ENCODE peak calls at places on chromosomes 2 and 18, in nine cellular contexts. F is neural crest cell, K is MM.1S, G is fibroblast of mammary gland, U is GM23338, B is foreskin fibroblast, L is AG09319, H is fibroblast of villous mesenchyme, X is cardiac fibroblast. E is an unnamed sample.

GRCh38 chr2:237073552-237073951 is 12.1 kb upstream of the COPS8 start:
- DNase-seq in F (no peak), K (no peak), G (peak), U (no peak), B (peak), L (no peak), H (peak), X (peak), E (no peak)

GRCh38 chr2:240782221-240782885 is 37.7 kb downstream of the KIF1A start:
- DNase-seq in F (no peak), K (no peak), G (no peak), U (no peak), B (no peak), L (no peak), H (no peak), X (no peak), E (no peak)

GRCh38 chr2:241036397-241036963 is 38.1 kb downstream of the SNED1 start:
- DNase-seq in F (no peak), K (peak), G (peak), U (peak), B (no peak), L (no peak), H (no peak), X (peak), E (peak)

GRCh38 chr2:15561574-15562344 is 625 bp upstream of the NBAS start:
- DNase-seq in F (peak), K (no peak), G (peak), U (peak), B (no peak), L (no peak), H (peak), X (peak), E (no peak)

GRCh38 chr18:63850010-63850409 is 37.5 kb upstream of the SERPINB2 start:
- DNase-seq in F (peak), K (peak), G (peak), U (peak), B (peak), L (no peak), H (peak), X (peak), E (peak)

GRCh38 chr2:20065885-20066602 is 14.6 kb upstream of the LAPTM4A start:
- DNase-seq in F (no peak), K (peak), G (peak), U (no peak), B (peak), L (no peak), H (peak), X (peak), E (peak)

GRCh38 chr2:42054657-42055430 is 7.0 kb downstream of the PKDCC start:
- DNase-seq in F (no peak), K (no peak), G (no peak), U (peak), B (no peak), L (no peak), H (no peak), X (no peak), E (no peak)

GRCh38 chr2:69514406-69514805 is 77.2 kb upstream of the NFU1 start:
- DNase-seq in F (no peak), K (no peak), G (peak), U (peak), B (peak), L (peak), H (peak), X (peak), E (peak)

GRCh38 chr2:240646061-240646899 is 21.0 kb downstream of the GPR35 start:
- DNase-seq in F (no peak), K (no peak), G (no peak), U (no peak), B (no peak), L (no peak), H (no peak), X (no peak), E (no peak)

GRCh38 chr2:241569831-241570281 is 11.3 kb downstream of the BOK start:
- DNase-seq in F (no peak), K (no peak), G (no peak), U (no peak), B (no peak), L (no peak), H (no peak), X (no peak), E (no peak)

GRCh38 chr2:70898363-70899240 is 37.1 kb upstream of the ATP6V1B1 start:
- DNase-seq in F (no peak), K (no peak), G (no peak), U (peak), B (no peak), L (no peak), H (no peak), X (no peak), E (no peak)

GRCh38 chr18:9653390-9653789 is 39.0 kb upstream of the PPP4R1 start:
- DNase-seq in F (peak), K (no peak), G (no peak), U (no peak), B (peak), L (no peak), H (no peak), X (peak), E (peak)

GRCh38 chr2:11236335-11236734 is 81.1 kb downstream of the SLC66A3 start:
- DNase-seq in F (no peak), K (no peak), G (peak), U (no peak), B (no peak), L (no peak), H (peak), X (peak), E (no peak)

GRCh38 chr2:129619471-129619870 is 360.0 kb upstream of the RAB6C start:
- DNase-seq in F (no peak), K (no peak), G (no peak), U (peak), B (no peak), L (no peak), H (no peak), X (no peak), E (peak)

GRCh38 chr2:168521342-168521741 is 65.3 kb downstream of the CERS6 start:
- DNase-seq in F (no peak), K (no peak), G (peak), U (peak), B (no peak), L (no peak), H (peak), X (peak), E (no peak)

GRCh38 chr2:28322887-28323483 is 69.7 kb upstream of the FOSL2 start:
- DNase-seq in F (no peak), K (no peak), G (peak), U (no peak), B (no peak), L (no peak), H (no peak), X (peak), E (no peak)

GRCh38 chr2:172743143-172743542 is 7.5 kb downstream of the RAPGEF4 start:
- DNase-seq in F (no peak), K (no peak), G (no peak), U (no peak), B (no peak), L (no peak), H (no peak), X (no peak), E (no peak)

GRCh38 chr2:157178865-157179264 is 78.6 kb upstream of the GALNT5 start:
- DNase-seq in F (no peak), K (no peak), G (no peak), U (peak), B (no peak), L (no peak), H (no peak), X (no peak), E (no peak)
- TF ChIP-seq CTCF in F (no peak), K (no peak), G (peak), U (peak), B (no peak), L (no peak), H (no peak), X (peak), E (no peak)

GRCh38 chr18:47531759-47532158 is 280.3 kb upstream of the SKOR2 start:
- DNase-seq in F (no peak), K (no peak), G (no peak), U (peak), B (no peak), L (no peak), H (no peak), X (no peak), E (no peak)

GRCh38 chr18:47528343-47528742 is 276.9 kb upstream of the SKOR2 start:
- DNase-seq in F (no peak), K (no peak), G (no peak), U (no peak), B (no peak), L (no peak), H (no peak), X (no peak), E (no peak)

GRCh38 chr18:47530695-47531094 is 279.2 kb upstream of the SKOR2 start:
- DNase-seq in F (no peak), K (no peak), G (no peak), U (no peak), B (no peak), L (no peak), H (no peak), X (no peak), E (no peak)

GRCh38 chr18:47522359-47522758 is 270.9 kb upstream of the SKOR2 start:
- DNase-seq in F (no peak), K (no peak), G (no peak), U (no peak), B (no peak), L (no peak), H (no peak), X (no peak), E (no peak)

DNA sequence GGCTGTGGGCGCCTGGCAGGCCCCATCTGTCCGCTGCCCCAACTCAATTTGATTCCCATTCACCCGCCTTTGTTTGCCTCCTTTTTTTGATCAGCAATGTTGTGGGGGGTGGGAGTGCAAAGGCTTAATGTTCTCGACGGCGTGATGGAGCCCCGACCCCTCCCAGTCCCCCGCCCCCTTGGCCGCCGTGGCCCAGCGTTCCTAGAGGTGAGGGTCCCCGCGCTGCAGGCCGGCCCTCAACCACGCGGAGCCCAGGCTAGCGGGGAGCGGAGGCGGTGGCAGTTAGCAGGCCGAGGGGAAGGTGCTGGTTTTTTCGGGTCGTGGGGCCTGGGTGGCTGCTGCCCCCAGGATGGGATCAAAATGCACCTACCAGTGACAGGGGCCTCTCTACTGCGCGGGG is 274.7 kb upstream of the SKOR2 start:
- DNase-seq in F (no peak), K (no peak), G (no peak), U (peak), B (no peak), L (no peak), H (no peak), X (no peak), E (no peak)
- TF ChIP-seq CTCF in F (no peak), K (no peak), G (no peak), U (no peak), B (no peak), L (no peak), H (no peak), X (no peak), E (no peak)

GRCh38 chr2:233400341-233400740 is 46.0 kb downstream of the DGKD start:
- DNase-seq in F (no peak), K (no peak), G (no peak), U (no peak), B (no peak), L (no peak), H (no peak), X (no peak), E (no peak)

GRCh38 chr2:233400961-233401360 is 46.7 kb downstream of the DGKD start:
- DNase-seq in F (no peak), K (no peak), G (no peak), U (no peak), B (no peak), L (no peak), H (no peak), X (no peak), E (no peak)

GRCh38 chr2:233402774-233403173 is 48.5 kb downstream of the DGKD start:
- DNase-seq in F (no peak), K (no peak), G (no peak), U (no peak), B (no peak), L (no peak), H (no peak), X (no peak), E (no peak)

GRCh38 chr2:233402346-233402745 is 48.1 kb downstream of the DGKD start:
- DNase-seq in F (no peak), K (no peak), G (no peak), U (no peak), B (no peak), L (no peak), H (no peak), X (no peak), E (no peak)

DNA sequence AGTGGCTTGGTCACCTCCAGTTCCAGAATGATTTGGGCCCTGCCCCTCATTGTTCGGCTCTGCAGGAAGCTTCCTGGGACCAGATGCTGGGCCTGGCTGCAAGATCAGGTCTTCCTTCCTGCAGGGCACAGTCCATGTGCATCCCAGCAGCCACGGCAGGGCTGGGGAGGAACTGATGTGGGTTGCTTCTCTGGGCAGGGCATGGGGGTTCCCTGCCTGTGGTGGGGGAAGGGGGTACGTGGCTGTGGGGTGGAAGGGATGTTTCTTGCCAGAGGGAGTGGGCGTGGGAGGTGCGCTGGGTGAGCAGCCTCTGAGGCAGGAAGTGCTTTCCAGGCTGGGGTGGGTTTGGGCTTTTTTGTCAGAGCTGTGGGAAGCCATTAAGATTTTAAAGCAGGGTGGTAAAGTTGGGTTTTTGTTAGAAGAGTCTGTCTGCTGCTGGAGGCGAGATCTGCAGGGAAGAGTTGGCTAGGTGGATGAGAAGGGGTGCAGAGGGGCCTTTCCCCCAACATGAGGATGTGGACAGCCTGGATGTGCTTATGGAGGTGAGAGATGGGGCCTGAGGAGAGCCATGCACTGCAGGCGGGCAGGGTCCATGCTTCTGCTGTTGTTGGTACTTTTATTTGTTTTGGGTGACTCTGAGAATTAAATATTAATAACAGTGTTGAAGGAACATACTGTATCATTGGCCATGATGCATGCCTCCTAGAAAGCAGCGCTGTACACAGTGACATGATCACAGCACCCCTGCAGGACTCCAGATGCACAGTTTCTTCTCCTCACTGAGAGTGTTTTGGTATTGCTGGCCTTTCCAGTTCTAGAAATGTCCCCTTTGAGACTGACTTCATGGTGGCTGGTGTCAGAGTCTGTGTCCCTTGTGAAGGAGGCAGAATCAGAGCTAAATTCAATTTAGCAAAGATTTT is 45.3 kb downstream of the DGKD start:
- DNase-seq in F (no peak), K (no peak), G (no peak), U (peak), B (no peak), L (no peak), H (no peak), X (no peak), E (no peak)
- TF ChIP-seq CTCF in F (no peak), K (no peak), G (no peak), U (no peak), B (no peak), L (no peak), H (no peak), X (no peak), E (no peak)

GRCh38 chr18:34159691-34160185 is 65.0 kb downstream of the NOL4 start:
- DNase-seq in F (no peak), K (no peak), G (no peak), U (no peak), B (no peak), L (no peak), H (no peak), X (no peak), E (no peak)

GRCh38 chr18:34153711-34154110 is 71.0 kb downstream of the NOL4 start:
- DNase-seq in F (no peak), K (no peak), G (peak), U (no peak), B (peak), L (no peak), H (peak), X (peak), E (peak)

GRCh38 chr18:34158881-34159690 is 65.6 kb downstream of the NOL4 start:
- DNase-seq in F (peak), K (no peak), G (peak), U (peak), B (peak), L (no peak), H (no peak), X (peak), E (no peak)
- TF ChIP-seq CTCF in F (peak), K (no peak), G (no peak), U (peak), B (no peak), L (no peak), H (no peak), X (no peak), E (no peak)

DNA sequence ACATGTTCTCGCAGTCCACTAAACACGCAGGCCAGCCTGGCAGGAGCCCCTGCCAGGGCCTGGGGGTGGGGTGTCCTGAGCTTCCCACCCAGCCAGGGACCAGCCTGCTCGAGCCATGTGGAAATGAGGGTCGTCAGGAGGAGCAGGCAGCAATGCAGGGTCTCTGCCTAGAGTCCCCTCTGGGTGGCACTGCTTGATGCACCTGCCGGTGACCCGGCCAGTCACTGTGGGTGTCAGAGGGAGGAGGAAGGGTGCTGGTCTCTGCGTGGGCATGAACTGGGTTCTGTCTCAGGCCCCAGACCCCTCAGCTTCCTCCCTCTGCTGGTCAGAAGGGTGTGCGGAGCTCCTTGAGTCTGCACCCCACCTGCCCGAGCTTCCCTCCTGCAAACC is 166.4 kb downstream of the INHBB start:
- DNase-seq in F (no peak), K (no peak), G (no peak), U (peak), B (no peak), L (no peak), H (no peak), X (no peak), E (no peak)
- TF ChIP-seq CTCF in F (no peak), K (no peak), G (no peak), U (peak), B (no peak), L (no peak), H (no peak), X (no peak), E (no peak)

DNA sequence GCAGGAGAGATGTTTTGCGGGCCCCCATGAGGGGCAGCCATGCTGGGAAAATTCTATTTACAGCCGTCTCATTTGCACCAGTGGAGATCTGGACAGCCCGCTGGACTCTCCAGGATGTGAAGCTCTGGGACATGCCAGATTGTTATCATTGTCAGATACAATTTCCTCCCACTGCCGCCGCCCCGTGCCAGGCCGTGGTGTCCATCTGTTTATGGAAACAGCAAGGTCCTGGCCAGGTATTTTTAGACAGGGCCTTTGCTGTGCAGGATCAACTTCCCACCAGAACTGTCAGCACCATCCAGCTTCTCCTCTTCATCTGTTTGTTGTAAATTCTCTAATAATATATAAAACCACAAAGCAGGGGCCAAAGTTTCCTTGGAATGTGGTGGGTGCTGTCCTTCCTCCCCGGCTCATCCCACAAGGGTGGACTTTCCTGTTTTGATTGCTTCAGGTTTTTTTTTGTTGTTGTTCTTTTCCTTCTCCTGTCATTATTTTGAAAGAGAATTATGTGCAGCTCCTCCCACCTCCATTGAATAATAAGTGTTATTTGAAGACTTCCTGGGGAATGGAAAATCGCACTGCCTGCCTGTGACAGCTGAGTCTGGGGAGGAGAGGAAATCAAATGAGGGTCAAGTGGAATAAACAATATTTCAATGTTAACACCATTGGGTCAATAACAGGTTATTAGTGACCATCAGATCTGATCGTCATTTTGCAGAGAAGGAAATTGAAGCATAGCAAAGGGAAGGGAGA is 398.1 kb downstream of the TNS1 start:
- DNase-seq in F (no peak), K (no peak), G (no peak), U (no peak), B (no peak), L (no peak), H (no peak), X (no peak), E (no peak)
- TF ChIP-seq CTCF in F (no peak), K (no peak), G (no peak), U (no peak), B (no peak), L (no peak), H (no peak), X (no peak), E (no peak)

GRCh38 chr2:5846881-5847280 is 154.7 kb downstream of the SOX11 start:
- DNase-seq in F (no peak), K (no peak), G (no peak), U (no peak), B (no peak), L (no peak), H (no peak), X (no peak), E (no peak)

GRCh38 chr2:5854797-5855196 is 162.6 kb downstream of the SOX11 start:
- DNase-seq in F (no peak), K (no peak), G (no peak), U (no peak), B (no peak), L (no peak), H (no peak), X (no peak), E (no peak)

GRCh38 chr2:5845798-5846197 is 153.6 kb downstream of the SOX11 start:
- DNase-seq in F (no peak), K (no peak), G (no peak), U (no peak), B (no peak), L (no peak), H (no peak), X (no peak), E (no peak)

GRCh38 chr2:5849596-5849995 is 157.4 kb downstream of the SOX11 start:
- DNase-seq in F (no peak), K (no peak), G (no peak), U (no peak), B (no peak), L (no peak), H (no peak), X (no peak), E (no peak)
- TF ChIP-seq CTCF in F (no peak), K (no peak), G (no peak), U (no peak), B (no peak), L (no peak), H (no peak), X (no peak), E (no peak)